ENCODE peak calls at places on chromosomes 13 and 19, in seven cellular contexts. A is lower lobe of right lung, P is Peyer's patch, F is ovary, E is osteoblast, C is foreskin fibroblast, L is WTC11. R is an unnamed sample.

GRCh38 chr19:48419158-48419920 is 25.9 kb downstream of the GRIN2D start:
- DNase-seq in F (no peak), P (no peak), E (peak; percentile 88), L (peak; percentile 88), C (no peak), A (no peak), R (peak; percentile 67)

GRCh38 chr19:47023448-47023794 is 3.8 kb downstream of the NPAS1 start:
- DNase-seq in F (no peak), A (no peak), E (no peak), P (no peak), L (no peak), C (no peak), R (no peak)

GRCh38 chr13:101025925-101026324 is 351.3 kb upstream of the TMTC4 start:
- DNase-seq in A (no peak), C (no peak), E (no peak), L (no peak), F (no peak), P (no peak), R (no peak)

GRCh38 chr19:15015946-15016542 is 33.2 kb upstream of the CASP14 start:
- DNase-seq in A (no peak), E (peak; percentile 72), C (no peak), L (peak; percentile 60), F (no peak), P (no peak), R (peak; percentile 61)

GRCh38 chr19:6228523-6229215 is 51.1 kb downstream of the MLLT1 start:
- DNase-seq in A (no peak), F (no peak), E (peak; percentile 80), P (peak; percentile 30), L (no peak), C (no peak), R (no peak)

GRCh38 chr13:81171065-81171647 is 830.2 kb upstream of the SPRY2 start:
- DNase-seq in C (no peak), E (no peak), F (no peak), P (no peak), L (no peak), A (no peak), R (no peak)

GRCh38 chr13:34155931-34156607 is 338.1 kb downstream of the RFC3 start:
- DNase-seq in P (no peak), C (peak; percentile 41), A (no peak), E (no peak), L (no peak), F (no peak), R (no peak)

GRCh38 chr19:3618144-3618810 is 8.3 kb downstream of the CACTIN start:
- DNase-seq in E (peak; percentile 99), C (peak; percentile 41), P (peak; percentile 79), F (peak; percentile 68), A (no peak), L (peak; percentile 80), R (peak; percentile 67)

GRCh38 chr19:39351537-39352037 is 9.4 kb downstream of the SAMD4B start:
- DNase-seq in A (no peak), P (no peak), L (no peak), E (peak; percentile 88), C (peak; percentile 33), F (no peak), R (no peak)

GRCh38 chr13:79614519-79614918 is 133.6 kb downstream of the NDFIP2 start:
- DNase-seq in E (no peak), F (no peak), A (no peak), L (no peak), P (no peak), C (no peak), R (no peak)

GRCh38 chr19:39319892-39320168 is 833 bp downstream of the LRFN1 start:
- DNase-seq in P (no peak), E (no peak), C (no peak), F (no peak), L (no peak), A (no peak), R (no peak)

GRCh38 chr13:114057131-114058050 is 75.0 kb downstream of the RASA3 start:
- DNase-seq in P (no peak), A (no peak), C (no peak), L (no peak), E (peak; percentile 86), F (no peak), R (no peak)

GRCh38 chr19:18046066-18046718 is 38.2 kb downstream of the ARRDC2 start:
- DNase-seq in P (no peak), L (no peak), C (peak; percentile 84), A (no peak), F (no peak), E (peak; percentile 87), R (no peak)

GRCh38 chr19:34269968-34270621 is 15.7 kb downstream of the GARRE1 start:
- DNase-seq in F (peak; percentile 25), L (no peak), A (peak; percentile 77), P (no peak), E (peak; percentile 88), C (peak; percentile 68), R (peak; percentile 54)

GRCh38 chr13:50334092-50334778 is 319.0 kb downstream of the KCNRG start:
- DNase-seq in C (no peak), L (no peak), F (no peak), P (no peak), E (no peak), A (no peak), R (no peak)

GRCh38 chr19:13983213-13983889 is 22.8 kb downstream of the RFX1 start:
- DNase-seq in F (no peak), P (no peak), E (peak; percentile 86), A (no peak), C (no peak), L (no peak), R (no peak)

GRCh38 chr13:49292742-49293498 is 45.2 kb downstream of the CDADC1 start:
- DNase-seq in F (peak; percentile 84), L (no peak), E (peak; percentile 80), P (no peak), C (peak; percentile 46), A (no peak), R (no peak)

GRCh38 chr13:111620586-111620985 is 300.1 kb downstream of the TEX29 start:
- DNase-seq in L (no peak), C (no peak), P (no peak), E (no peak), A (no peak), F (no peak), R (no peak)

GRCh38 chr19:36488816-36489138 is 584 bp downstream of the ZNF566 start:
- DNase-seq in E (peak; percentile 69), C (peak; percentile 6), F (no peak), L (no peak), A (no peak), P (no peak), R (no peak)

DNA sequence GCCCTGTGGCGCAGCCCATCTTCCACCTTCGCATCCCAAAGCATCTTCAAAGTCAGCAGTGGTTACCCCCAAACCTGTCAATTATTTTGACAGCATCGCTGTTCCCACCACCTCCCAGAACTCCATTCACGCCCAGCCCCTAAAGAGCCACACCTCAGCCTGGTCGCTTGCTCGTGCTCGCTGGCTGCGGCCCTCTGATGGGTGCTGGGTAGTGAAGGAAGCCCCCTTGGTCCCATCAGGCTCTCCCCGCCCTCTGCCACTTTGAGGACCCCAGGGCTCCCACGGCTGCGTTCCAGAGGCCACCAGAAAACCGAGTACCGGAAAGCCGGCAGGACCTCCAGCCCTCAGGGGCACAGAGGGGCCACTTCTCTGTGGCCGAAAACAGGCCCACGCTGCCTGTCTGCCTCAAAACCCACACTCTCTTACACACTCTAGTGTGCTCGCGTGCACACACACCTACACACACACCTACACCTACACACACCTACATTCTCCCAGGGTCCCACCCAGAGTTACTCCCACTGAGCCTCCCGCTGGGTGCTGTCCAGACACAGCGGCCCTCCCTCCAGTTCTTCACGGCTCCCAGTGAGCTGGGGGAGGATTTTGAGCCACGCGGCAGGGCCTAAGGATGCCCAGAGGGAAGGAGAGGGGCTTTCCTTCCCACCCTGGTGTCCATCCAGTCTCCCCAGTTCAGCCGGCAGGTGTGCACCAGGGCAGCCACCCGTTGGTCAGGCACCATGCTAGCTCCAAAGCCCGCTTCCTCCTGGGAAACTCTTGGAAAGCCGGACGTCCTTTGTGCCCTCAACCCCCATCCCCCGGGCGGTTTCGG is 1.9 kb downstream of the VSTM2B start:
- DNase-seq in C (no peak), L (no peak), E (peak; percentile 88), P (peak; percentile 39), A (no peak), F (no peak), R (no peak)
- TF ChIP-seq CTCF in C (no peak), L (no peak), E (no peak), P (no peak), A (no peak), F (no peak), R (no peak)

GRCh38 chr13:45296259-45296658 is 44.7 kb downstream of the TPT1 start:
- DNase-seq in L (no peak), F (no peak), E (no peak), C (no peak), P (no peak), A (no peak), R (no peak)
- TF ChIP-seq CTCF in L (no peak), F (no peak), E (no peak), C (no peak), P (no peak), A (no peak), R (no peak)

DNA sequence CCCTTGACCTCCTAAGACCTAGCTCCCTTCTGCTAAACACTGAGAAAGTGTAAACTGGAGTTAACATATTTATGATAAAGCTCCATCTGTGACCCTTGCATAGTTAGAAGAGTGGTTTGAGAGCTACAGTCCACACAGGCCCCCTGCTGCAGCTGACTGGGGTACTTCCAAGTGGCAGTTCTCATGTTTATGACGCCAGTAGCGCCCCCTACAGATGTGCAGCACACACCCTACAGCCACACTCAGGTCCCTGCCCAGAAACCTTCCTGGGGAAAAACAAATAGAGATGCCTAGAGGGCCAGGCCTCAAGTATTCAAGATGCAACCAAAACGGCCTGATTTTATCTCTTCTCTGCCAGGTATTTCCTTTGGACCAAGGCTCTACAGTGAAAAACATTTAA is 553.2 kb downstream of the EFNB2 start:
- DNase-seq in E (no peak), F (no peak), A (no peak), P (no peak), L (peak; percentile 70), C (no peak), R (peak; percentile 18)
- TF ChIP-seq CTCF in E (no peak), F (no peak), A (no peak), P (no peak), L (peak; percentile 31), C (no peak), R (peak; percentile 24)

GRCh38 chr13:35876601-35877000 is 254.6 kb downstream of the DCLK1 start:
- DNase-seq in P (no peak), F (no peak), E (no peak), C (no peak), L (no peak), A (no peak), R (no peak)

GRCh38 chr13:35871561-35871960 is 259.6 kb downstream of the DCLK1 start:
- DNase-seq in F (no peak), E (no peak), C (no peak), A (no peak), P (no peak), L (no peak), R (no peak)

GRCh38 chr13:35866801-35867200 is 264.4 kb downstream of the DCLK1 start:
- DNase-seq in A (no peak), F (no peak), C (no peak), P (no peak), E (no peak), L (no peak), R (no peak)

GRCh38 chr13:35874704-35875103 is 256.5 kb downstream of the DCLK1 start:
- DNase-seq in F (no peak), L (no peak), C (no peak), P (no peak), A (no peak), E (no peak), R (no peak)

DNA sequence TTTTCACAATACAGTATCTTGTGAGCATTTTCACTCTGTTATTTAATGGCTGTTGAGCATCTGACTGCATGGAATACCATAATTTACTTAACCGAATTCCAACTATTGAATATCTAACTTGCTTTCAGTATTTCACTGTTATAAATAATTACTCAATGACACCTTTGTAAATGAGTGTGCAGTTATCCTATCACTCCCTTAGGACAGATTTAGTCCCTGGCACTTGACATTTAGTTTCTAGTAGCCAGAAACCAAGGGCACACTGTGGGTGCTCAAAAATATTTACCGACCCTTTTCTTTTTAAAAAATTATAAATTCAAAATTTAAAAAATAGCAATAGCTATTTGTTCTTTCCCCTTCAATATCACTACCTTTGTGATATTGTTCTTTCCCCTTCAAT is 258.8 kb downstream of the DCLK1 start:
- DNase-seq in E (no peak), F (no peak), P (no peak), C (no peak), L (no peak), A (no peak), R (no peak)
- TF ChIP-seq CTCF in E (no peak), F (no peak), P (no peak), C (no peak), L (no peak), A (no peak), R (no peak)

R was measured in endothelial cell.